ENCODE peak calls at places on chromosome 11, in six cellular contexts. R is iris pigment epithelial cell; U is CD8-positive, alpha-beta memory T cell; G is glutamatergic neuron; E is hepatocyte; H is RPMI7951. X is an unnamed sample.

GRCh38 chr11:59283825-59284772 is 71.4 kb upstream of the MPEG1 start:
- DNase-seq in R (peak; percentile 51), U (peak; percentile 34), G (peak; percentile 36), E (peak; percentile 63), H (peak; percentile 34), X (peak; percentile 55)

GRCh38 chr11:92130432-92130831 is 94.2 kb upstream of the FAT3 start:
- DNase-seq in R (no peak), U (no peak), G (no peak), E (no peak), H (no peak), X (peak; percentile 24)

GRCh38 chr11:86676533-86677154 is 4.2 kb upstream of the ME3 start:
- DNase-seq in R (no peak), U (no peak), G (no peak), E (peak; percentile 32), H (no peak), X (no peak)

GRCh38 chr11:123122852-123123251 is 60.9 kb upstream of the HSPA8 start:
- DNase-seq in R (peak; percentile 57), U (no peak), G (no peak), E (no peak), H (peak; percentile 62), X (no peak)

GRCh38 chr11:15841898-15842297 is 514.4 kb downstream of the SOX6 start:
- DNase-seq in R (no peak), U (no peak), G (no peak), E (no peak), H (no peak), X (no peak)

GRCh38 chr11:113577356-113578163 is 102.4 kb upstream of the DRD2 start:
- DNase-seq in R (no peak), U (no peak), G (no peak), E (no peak), H (peak; percentile 43), X (no peak)

GRCh38 chr11:119397740-119398139 is 16.2 kb upstream of the USP2 start:
- DNase-seq in R (no peak), U (no peak), G (no peak), E (no peak), H (no peak), X (no peak)

GRCh38 chr11:76636826-76637460 is 33.6 kb downstream of the LRRC32 start:
- DNase-seq in R (no peak), U (no peak), G (no peak), E (no peak), H (no peak), X (no peak)

GRCh38 chr11:44936951-44937543 is 13.6 kb downstream of the TP53I11 start:
- DNase-seq in R (no peak), U (no peak), G (no peak), E (no peak), H (no peak), X (no peak)

GRCh38 chr11:108813086-108813485 is 148.2 kb downstream of the DDX10 start:
- DNase-seq in R (no peak), U (no peak), G (no peak), E (no peak), H (no peak), X (no peak)

GRCh38 chr11:68275721-68276488 is 4.1 kb upstream of the C11orf24 start:
- DNase-seq in R (no peak), U (no peak), G (no peak), E (no peak), H (no peak), X (no peak)

GRCh38 chr11:71269603-71270511 is 17.5 kb upstream of the SHANK2 start:
- DNase-seq in R (no peak), U (no peak), G (no peak), E (no peak), H (no peak), X (no peak)

GRCh38 chr11:3929689-3930088 is 74.2 kb downstream of the STIM1 start:
- DNase-seq in R (no peak), U (no peak), G (no peak), E (peak; percentile 33), H (no peak), X (no peak)

X was measured in brain microvascular endothelial cell.